ENCODE peak calls at places on chromosomes 7 and 10, in seven cellular contexts. Y, H, L, J, W, M and A are unnamed samples.

GRCh38 chr7:94436018-94436604 is 41.4 kb downstream of the COL1A2 start:
- DNase-seq in Y (peak), H (peak), L (peak), J (peak), W (peak), M (peak), A (peak)

GRCh38 chr10:114499630-114500190 is 95.4 kb upstream of the AFAP1L2 start:
- DNase-seq in Y (no peak), H (no peak), L (no peak), J (no peak), W (no peak), M (peak), A (no peak)

GRCh38 chr7:117116221-117116620 is 162.9 kb downstream of the ST7 start:
- DNase-seq in Y (no peak), H (no peak), L (no peak), J (no peak), W (no peak), M (no peak), A (no peak)

GRCh38 chr7:10956528-10956927 is 17.1 kb upstream of the PHF14 start:
- DNase-seq in Y (no peak), H (no peak), L (peak), J (no peak), W (no peak), M (no peak), A (no peak)

GRCh38 chr10:27541728-27542285 is 37.7 kb downstream of the RAB18 start:
- DNase-seq in Y (no peak), H (no peak), L (no peak), J (no peak), W (no peak), M (no peak), A (no peak)

GRCh38 chr7:111439977-111440376 is 122.3 kb downstream of the IMMP2L start:
- DNase-seq in Y (no peak), H (no peak), L (peak), J (no peak), W (no peak), M (no peak), A (no peak)

GRCh38 chr7:31735991-31736982 is 49.3 kb downstream of the PPP1R17 start:
- DNase-seq in Y (peak), H (no peak), L (peak), J (peak), W (peak), M (peak), A (peak)

GRCh38 chr10:3071405-3072198 is 4.3 kb downstream of the PFKP start:
- DNase-seq in Y (peak), H (no peak), L (peak), J (no peak), W (peak), M (peak), A (no peak)

GRCh38 chr10:94361161-94361794 is 1.5 kb downstream of the NOC3L start:
- DNase-seq in Y (peak), H (no peak), L (peak), J (no peak), W (no peak), M (peak), A (no peak)

GRCh38 chr7:90836937-90837336 is 240.8 kb downstream of the CDK14 start:
- DNase-seq in Y (no peak), H (no peak), L (no peak), J (no peak), W (no peak), M (no peak), A (no peak)

GRCh38 chr7:99428972-99429566 is 9.5 kb downstream of the PTCD1 start:
- DNase-seq in Y (no peak), H (no peak), L (no peak), J (no peak), W (no peak), M (no peak), A (no peak)

GRCh38 chr7:120877706-120878105 is 19.8 kb upstream of the TSPAN12 start:
- DNase-seq in Y (no peak), H (no peak), L (no peak), J (no peak), W (no peak), M (no peak), A (no peak)

GRCh38 chr7:74252893-74253292 is 1.3 kb downstream of the RFC2 start:
- DNase-seq in Y (no peak), H (no peak), L (no peak), J (no peak), W (no peak), M (no peak), A (no peak)

GRCh38 chr10:11170993-11171416 is 153.3 kb downstream of the CELF2 start:
- DNase-seq in Y (no peak), H (no peak), L (no peak), J (peak), W (no peak), M (peak), A (no peak)

GRCh38 chr10:22643696-22644621 is 70.4 kb downstream of the PIP4K2A start:
- DNase-seq in Y (no peak), H (no peak), L (no peak), J (no peak), W (no peak), M (no peak), A (no peak)

GRCh38 chr10:93874309-93875031 is 19.3 kb upstream of the SLC35G1 start:
- DNase-seq in Y (no peak), H (no peak), L (peak), J (no peak), W (no peak), M (no peak), A (no peak)

GRCh38 chr7:17910377-17910776 is 29.9 kb downstream of the SNX13 start:
- DNase-seq in Y (no peak), H (no peak), L (no peak), J (no peak), W (no peak), M (no peak), A (no peak)

GRCh38 chr10:13953371-13953770 is 366.6 kb downstream of the PRPF18 start:
- DNase-seq in Y (peak), H (no peak), L (no peak), J (no peak), W (no peak), M (no peak), A (no peak)

GRCh38 chr7:121372376-121373024 is 23.6 kb downstream of the FAM3C start:
- DNase-seq in Y (no peak), H (no peak), L (peak), J (no peak), W (no peak), M (no peak), A (no peak)

GRCh38 chr10:299969-300368 is 164.7 kb downstream of the ZMYND11 start:
- DNase-seq in Y (no peak), H (no peak), L (no peak), J (no peak), W (no peak), M (no peak), A (no peak)

GRCh38 chr10:71010730-71011129 is 122.4 kb upstream of the PCBD1 start:
- DNase-seq in Y (no peak), H (no peak), L (no peak), J (no peak), W (no peak), M (no peak), A (no peak)

GRCh38 chr10:60425392-60426110 is 35.9 kb upstream of the ANK3 start:
- DNase-seq in Y (no peak), H (no peak), L (peak), J (no peak), W (no peak), M (no peak), A (no peak)

GRCh38 chr7:36115448-36116321 is 37.4 kb upstream of the EEPD1 start:
- DNase-seq in Y (peak), H (peak), L (peak), J (peak), W (peak), M (peak), A (peak)

GRCh38 chr10:124594240-124594639 is 132.6 kb downstream of the LHPP start:
- DNase-seq in Y (no peak), H (no peak), L (no peak), J (no peak), W (no peak), M (no peak), A (no peak)

GRCh38 chr10:36634916-36635315 is 490.5 kb upstream of the ANKRD30A start:
- DNase-seq in Y (no peak), H (no peak), L (peak), J (no peak), W (peak), M (no peak), A (no peak)

GRCh38 chr7:84195295-84196006 is 862 bp upstream of the SEMA3A start:
- DNase-seq in Y (no peak), H (no peak), L (peak), J (no peak), W (no peak), M (no peak), A (no peak)

GRCh38 chr10:1373287-1373686 is 317.1 kb downstream of the WDR37 start:
- DNase-seq in Y (no peak), H (no peak), L (no peak), J (no peak), W (no peak), M (no peak), A (no peak)

GRCh38 chr7:46385662-46386309 is 464.7 kb upstream of the IGFBP3 start:
- DNase-seq in Y (no peak), H (no peak), L (peak), J (no peak), W (peak), M (no peak), A (no peak)